ENCODE peak calls at places on chromosomes 2 and 18, in six cellular contexts. One of them, this sample, is unnamed.

GRCh38 chr2:72414108-72414507 is 266.4 kb upstream of the CYP26B1 start:
- DNase-seq in lower lobe of right lung: no peak
- DNase-seq in mammary epithelial cell: no peak
- DNase-seq in naive thymus-derived CD8-positive, alpha-beta T cell: no peak
- DNase-seq in NCI-H2171 treated with DMSO at 0.1 percent for 48 hours: no peak
- DNase-seq in HEK293T: no peak
- DNase-seq in this sample: no peak

GRCh38 chr2:224195954-224196571 is 157.0 kb upstream of the SERPINE2 start:
- DNase-seq in HEK293T: no peak
- DNase-seq in NCI-H2171 treated with DMSO at 0.1 percent for 48 hours: no peak
- DNase-seq in lower lobe of right lung: no peak
- DNase-seq in mammary epithelial cell: no peak
- DNase-seq in naive thymus-derived CD8-positive, alpha-beta T cell: no peak
- DNase-seq in this sample: no peak

GRCh38 chr2:224716921-224717320 is 756 bp upstream of the CCDC195 start:
- DNase-seq in naive thymus-derived CD8-positive, alpha-beta T cell: no peak
- DNase-seq in mammary epithelial cell: no peak
- DNase-seq in lower lobe of right lung: no peak
- DNase-seq in NCI-H2171 treated with DMSO at 0.1 percent for 48 hours: no peak
- DNase-seq in HEK293T: no peak
- DNase-seq in this sample: no peak

GRCh38 chr2:161913865-161914264 is 160.2 kb downstream of the DPP4 start:
- DNase-seq in HEK293T: no peak
- DNase-seq in naive thymus-derived CD8-positive, alpha-beta T cell: no peak
- DNase-seq in lower lobe of right lung: no peak
- DNase-seq in mammary epithelial cell: peak; percentile 66
- DNase-seq in NCI-H2171 treated with DMSO at 0.1 percent for 48 hours: no peak
- DNase-seq in this sample: no peak

GRCh38 chr2:112012556-112012955 is 42.5 kb upstream of the TMEM87B start:
- DNase-seq in NCI-H2171 treated with DMSO at 0.1 percent for 48 hours: no peak
- DNase-seq in HEK293T: no peak
- DNase-seq in mammary epithelial cell: no peak
- DNase-seq in lower lobe of right lung: no peak
- DNase-seq in naive thymus-derived CD8-positive, alpha-beta T cell: no peak
- DNase-seq in this sample: no peak

GRCh38 chr2:79131687-79132086 is 11.4 kb downstream of the REG1A start:
- DNase-seq in naive thymus-derived CD8-positive, alpha-beta T cell: no peak
- DNase-seq in NCI-H2171 treated with DMSO at 0.1 percent for 48 hours: no peak
- DNase-seq in HEK293T: no peak
- DNase-seq in lower lobe of right lung: no peak
- DNase-seq in mammary epithelial cell: no peak
- DNase-seq in this sample: no peak

GRCh38 chr2:75136001-75136400 is 63.3 kb downstream of the TACR1 start:
- DNase-seq in mammary epithelial cell: no peak
- DNase-seq in lower lobe of right lung: no peak
- DNase-seq in HEK293T: no peak
- DNase-seq in naive thymus-derived CD8-positive, alpha-beta T cell: no peak
- DNase-seq in NCI-H2171 treated with DMSO at 0.1 percent for 48 hours: no peak
- DNase-seq in this sample: no peak

GRCh38 chr2:3186766-3187165 is 190.9 kb downstream of the EIPR1 start:
- DNase-seq in HEK293T: no peak
- DNase-seq in naive thymus-derived CD8-positive, alpha-beta T cell: no peak
- DNase-seq in NCI-H2171 treated with DMSO at 0.1 percent for 48 hours: peak; percentile 87
- DNase-seq in mammary epithelial cell: no peak
- DNase-seq in lower lobe of right lung: peak; percentile 27
- DNase-seq in this sample: no peak

GRCh38 chr2:27379840-27380625 is 501 bp downstream of the ZNF513 start:
- DNase-seq in mammary epithelial cell: peak; percentile 35
- DNase-seq in naive thymus-derived CD8-positive, alpha-beta T cell: no peak
- DNase-seq in HEK293T: no peak
- DNase-seq in NCI-H2171 treated with DMSO at 0.1 percent for 48 hours: peak; percentile 41
- DNase-seq in lower lobe of right lung: peak; percentile 85
- DNase-seq in this sample: peak; percentile 54

GRCh38 chr2:45497355-45497754 is 113.7 kb downstream of the SRBD1 start:
- DNase-seq in mammary epithelial cell: no peak
- DNase-seq in NCI-H2171 treated with DMSO at 0.1 percent for 48 hours: no peak
- DNase-seq in lower lobe of right lung: no peak
- DNase-seq in naive thymus-derived CD8-positive, alpha-beta T cell: no peak
- DNase-seq in HEK293T: no peak
- DNase-seq in this sample: no peak

GRCh38 chr18:7958897-7959146 is 391.7 kb downstream of the PTPRM start:
- DNase-seq in lower lobe of right lung: no peak
- DNase-seq in naive thymus-derived CD8-positive, alpha-beta T cell: no peak
- DNase-seq in NCI-H2171 treated with DMSO at 0.1 percent for 48 hours: no peak
- DNase-seq in HEK293T: no peak
- DNase-seq in mammary epithelial cell: no peak
- DNase-seq in this sample: no peak

GRCh38 chr2:85353876-85354285 is 447 bp downstream of the RETSAT start:
- DNase-seq in NCI-H2171 treated with DMSO at 0.1 percent for 48 hours: no peak
- DNase-seq in mammary epithelial cell: peak; percentile 28
- DNase-seq in HEK293T: peak; percentile 19
- DNase-seq in lower lobe of right lung: peak; percentile 66
- DNase-seq in naive thymus-derived CD8-positive, alpha-beta T cell: no peak
- DNase-seq in this sample: no peak

GRCh38 chr2:70041666-70042065 is 45.6 kb upstream of the PCBP1 start:
- DNase-seq in mammary epithelial cell: no peak
- DNase-seq in lower lobe of right lung: no peak
- DNase-seq in HEK293T: no peak
- DNase-seq in naive thymus-derived CD8-positive, alpha-beta T cell: no peak
- DNase-seq in NCI-H2171 treated with DMSO at 0.1 percent for 48 hours: no peak
- DNase-seq in this sample: no peak

GRCh38 chr2:142218471-142218870 is 87.7 kb upstream of the LRP1B start:
- DNase-seq in naive thymus-derived CD8-positive, alpha-beta T cell: no peak
- DNase-seq in mammary epithelial cell: peak; percentile 92
- DNase-seq in HEK293T: no peak
- DNase-seq in lower lobe of right lung: no peak
- DNase-seq in NCI-H2171 treated with DMSO at 0.1 percent for 48 hours: no peak
- DNase-seq in this sample: no peak

GRCh38 chr2:119734051-119734450 is 25.7 kb upstream of the PTPN4 start:
- DNase-seq in NCI-H2171 treated with DMSO at 0.1 percent for 48 hours: no peak
- DNase-seq in lower lobe of right lung: no peak
- DNase-seq in HEK293T: no peak
- DNase-seq in naive thymus-derived CD8-positive, alpha-beta T cell: no peak
- DNase-seq in mammary epithelial cell: no peak
- DNase-seq in this sample: no peak

GRCh38 chr2:98346259-98347236 is at the start of gene CNGA3:
- DNase-seq in NCI-H2171 treated with DMSO at 0.1 percent for 48 hours: no peak
- DNase-seq in lower lobe of right lung: no peak
- DNase-seq in HEK293T: peak; percentile 51
- DNase-seq in mammary epithelial cell: peak; percentile 17
- DNase-seq in naive thymus-derived CD8-positive, alpha-beta T cell: peak; percentile 42
- DNase-seq in this sample: peak; percentile 13

GRCh38 chr2:159807183-159808037 is 9.4 kb upstream of the CD302 start:
- DNase-seq in naive thymus-derived CD8-positive, alpha-beta T cell: no peak
- DNase-seq in NCI-H2171 treated with DMSO at 0.1 percent for 48 hours: peak; percentile 35
- DNase-seq in lower lobe of right lung: no peak
- DNase-seq in mammary epithelial cell: peak; percentile 32
- DNase-seq in HEK293T: peak; percentile 63
- DNase-seq in this sample: no peak

GRCh38 chr2:52034706-52035105 is 1002.8 kb upstream of the NRXN1 start:
- DNase-seq in mammary epithelial cell: no peak
- DNase-seq in lower lobe of right lung: no peak
- DNase-seq in HEK293T: no peak
- DNase-seq in naive thymus-derived CD8-positive, alpha-beta T cell: no peak
- DNase-seq in NCI-H2171 treated with DMSO at 0.1 percent for 48 hours: peak; percentile 10
- DNase-seq in this sample: no peak

This sample was measured in stimulated activated naive CD4-positive, alpha-beta T cell.